ENCODE peak calls at places on chromosomes 7 and 10, in nine cellular contexts. R is stimulated activated CD8-positive, alpha-beta memory T cell treated with anti-CD3 and anti-CD28 coated beads, Interleukin-2, amount 100 ng/mL, for 1 hour; K is ovary; L is immature natural killer cell; B is frontal cortex; V is PC-3; E is SW480; N is iPS-NIHi11; M is Ammon's horn. O is an unnamed sample.

GRCh38 chr10:123287594-123288247 is 133.5 kb downstream of the BUB3 start:
- DNase-seq in L (no peak), V (peak), N (no peak), M (no peak), B (no peak), K (no peak), E (peak), R (no peak), O (no peak)

GRCh38 chr7:93890041-93890463 is 501 bp downstream of the TFPI2 start:
- DNase-seq in R (no peak), L (no peak), B (peak), K (peak), N (peak), E (no peak), M (no peak), V (peak), O (peak)

GRCh38 chr7:12212051-12212485 is 974 bp downstream of the TMEM106B start:
- DNase-seq in V (no peak), E (peak), M (peak), N (no peak), R (no peak), B (no peak), L (no peak), K (no peak), O (no peak)

GRCh38 chr7:18498327-18498726 is 2.8 kb downstream of the HDAC9 start:
- DNase-seq in R (no peak), N (no peak), V (no peak), L (no peak), K (no peak), E (no peak), M (no peak), B (no peak), O (no peak)

GRCh38 chr7:131400833-131401593 is 73.3 kb downstream of the MKLN1 start:
- DNase-seq in V (peak), R (no peak), E (no peak), L (no peak), K (no peak), M (peak), N (no peak), B (no peak), O (peak)

GRCh38 chr10:14545827-14546226 is 215.1 kb upstream of the FRMD4A start:
- DNase-seq in M (no peak), E (no peak), R (no peak), K (no peak), N (no peak), L (no peak), B (no peak), V (peak), O (peak)

GRCh38 chr7:1757601-1758000 is 87.5 kb downstream of the ELFN1 start:
- DNase-seq in K (no peak), E (no peak), L (no peak), V (no peak), N (no peak), B (no peak), M (no peak), R (no peak), O (no peak)

GRCh38 chr7:34612671-34613070 is 45.3 kb upstream of the NPSR1 start:
- DNase-seq in M (no peak), R (no peak), K (no peak), E (no peak), N (peak), V (no peak), L (no peak), B (no peak), O (peak)

GRCh38 chr10:20369863-20370736 is 527.0 kb downstream of the NEBL start:
- DNase-seq in R (no peak), V (no peak), M (no peak), K (no peak), E (no peak), B (no peak), L (no peak), N (no peak), O (no peak)

GRCh38 chr10:84654671-84655070 is 326.3 kb downstream of the CCSER2 start:
- DNase-seq in R (no peak), K (no peak), V (peak), M (no peak), E (peak), B (no peak), L (no peak), N (no peak), O (no peak)

GRCh38 chr7:139731802-139732470 is 45.9 kb downstream of the HIPK2 start:
- DNase-seq in E (peak), V (peak), M (peak), R (no peak), N (peak), K (peak), B (no peak), L (no peak), O (peak)

GRCh38 chr7:91603707-91604106 is 276.8 kb downstream of the MTERF1 start:
- DNase-seq in E (no peak), L (no peak), R (no peak), K (no peak), N (no peak), V (no peak), B (no peak), M (no peak), O (no peak)

GRCh38 chr7:38820571-38820970 is 88.4 kb downstream of the VPS41 start:
- DNase-seq in L (no peak), K (no peak), R (no peak), E (no peak), B (no peak), V (no peak), M (no peak), N (no peak), O (no peak)

GRCh38 chr7:123535517-123535916 is 1.1 kb upstream of the IQUB start:
- DNase-seq in K (peak), B (no peak), L (no peak), V (no peak), M (no peak), E (no peak), N (no peak), R (no peak), O (no peak)

GRCh38 chr7:134690614-134691504 is 44.2 kb downstream of the BPGM start:
- DNase-seq in L (no peak), K (no peak), E (no peak), B (peak), M (peak), V (no peak), N (no peak), R (no peak), O (peak)

GRCh38 chr7:125491137-125491536 is 561.5 kb upstream of the POT1 start:
- DNase-seq in R (no peak), B (no peak), N (no peak), K (no peak), E (no peak), V (peak), M (no peak), L (no peak), O (no peak)

GRCh38 chr7:151823783-151824182 is 53.1 kb downstream of the PRKAG2 start:
- DNase-seq in V (no peak), M (no peak), E (no peak), R (no peak), B (no peak), L (no peak), N (no peak), K (no peak), O (no peak)

GRCh38 chr10:85810674-85811073 is 555.9 kb downstream of the GRID1 start:
- DNase-seq in K (no peak), B (no peak), N (no peak), E (no peak), M (no peak), L (no peak), V (no peak), R (no peak), O (no peak)

GRCh38 chr10:103451871-103452713 is at the start of gene CALHM2:
- DNase-seq in E (peak), L (peak), R (peak), M (peak), K (peak), N (peak), B (peak), V (no peak), O (peak)

GRCh38 chr10:91420868-91421267 is 10.7 kb downstream of the HECTD2 start:
- DNase-seq in M (no peak), N (no peak), L (no peak), R (no peak), E (no peak), V (peak), K (no peak), B (no peak), O (peak)

GRCh38 chr7:148543-148931 is 43.8 kb upstream of the FAM20C start:
- DNase-seq in N (no peak), E (no peak), V (no peak), M (no peak), B (no peak), K (no peak), L (no peak), R (no peak), O (no peak)

GRCh38 chr7:139635521-139636240 is 112.2 kb downstream of the CLEC2L start:
- DNase-seq in E (peak), M (no peak), R (peak), N (no peak), K (no peak), V (no peak), L (peak), B (no peak), O (no peak)

GRCh38 chr7:1843271-1843861 is 173.3 kb downstream of the ELFN1 start:
- DNase-seq in R (no peak), K (peak), L (no peak), V (no peak), M (no peak), N (no peak), E (no peak), B (no peak), O (peak)

GRCh38 chr10:20966426-20966825 is 69.3 kb upstream of the NEBL start:
- DNase-seq in M (no peak), V (no peak), R (no peak), N (no peak), L (no peak), E (no peak), K (no peak), B (no peak), O (no peak)

GRCh38 chr7:113128028-113128427 is 9.7 kb upstream of the SMIM30 start:
- DNase-seq in B (no peak), L (no peak), M (no peak), K (no peak), V (peak), E (no peak), N (no peak), R (no peak), O (peak)

GRCh38 chr7:133742709-133743538 is 384.2 kb upstream of the LRGUK start:
- DNase-seq in L (no peak), M (peak), B (no peak), V (peak), E (no peak), R (no peak), K (no peak), N (peak), O (peak)

GRCh38 chr7:41447106-41448042 is 255.5 kb downstream of the INHBA start:
- DNase-seq in M (peak), L (no peak), B (no peak), E (no peak), V (no peak), N (no peak), R (no peak), K (no peak), O (peak)

GRCh38 chr7:12670071-12670729 is 17.2 kb upstream of the ARL4A start:
- DNase-seq in M (no peak), E (no peak), V (no peak), N (no peak), B (no peak), R (no peak), K (no peak), L (no peak), O (peak)

GRCh38 chr7:21944616-21945373 is 904 bp downstream of the CDCA7L start:
- DNase-seq in K (peak), R (peak), V (peak), B (no peak), L (no peak), E (peak), N (peak), M (peak), O (peak)

GRCh38 chr7:117871778-117872538 is 1.3 kb downstream of the CTTNBP2 start:
- DNase-seq in V (no peak), B (peak), L (no peak), E (no peak), R (no peak), M (peak), K (peak), N (peak), O (no peak)

GRCh38 chr10:77971804-77972144 is 45.2 kb upstream of the DLG5 start:
- DNase-seq in E (no peak), N (no peak), M (no peak), L (no peak), B (no peak), R (no peak), K (no peak), V (no peak), O (no peak)